ENCODE peak calls at places on chromosome 7, in four cellular contexts. C is IMR-90, J is H9, R is H1. D is an unnamed sample.

GRCh38 chr7:48280100-48280499 is 108.8 kb downstream of the ABCA13 start:
- DNase-seq in C (peak), J (no peak), R (no peak), D (no peak)

GRCh38 chr7:134710511-134710853 is 63.8 kb downstream of the BPGM start:
- DNase-seq in C (no peak), J (no peak), R (no peak), D (no peak)

GRCh38 chr7:116546054-116546453 is 21.2 kb downstream of the CAV1 start:
- DNase-seq in C (no peak), J (no peak), R (no peak), D (no peak)

GRCh38 chr7:142939226-142939910 is at the start of gene LLCFC1:
- DNase-seq in C (no peak), J (peak), R (peak), D (peak)

GRCh38 chr7:155803418-155804376 is 8.6 kb downstream of the SHH start:
- DNase-seq in C (no peak), J (peak), R (no peak), D (peak)

GRCh38 chr7:91267558-91267955 is 3.3 kb downstream of the FZD1 start:
- DNase-seq in C (peak), J (no peak), R (no peak), D (peak)

GRCh38 chr7:44213872-44214595 is 13.3 kb downstream of the YKT6 start:
- DNase-seq in C (peak), J (peak), R (peak), D (peak)

GRCh38 chr7:45180084-45180986 is 22.7 kb downstream of the RAMP3 start:
- DNase-seq in C (no peak), J (peak), R (no peak), D (no peak)

GRCh38 chr7:29332027-29332806 is 137.6 kb downstream of the CHN2 start:
- DNase-seq in C (no peak), J (no peak), R (no peak), D (no peak)

GRCh38 chr7:142885311-142886230 is at the start of gene TRPV6:
- DNase-seq in C (no peak), J (peak), R (peak), D (peak)

GRCh38 chr7:584122-584465 is 64.4 kb upstream of the PDGFA start:
- DNase-seq in C (no peak), J (no peak), R (no peak), D (no peak)

GRCh38 chr7:98091061-98091460 is 15.6 kb upstream of the LMTK2 start:
- DNase-seq in C (peak), J (no peak), R (no peak), D (no peak)

GRCh38 chr7:101681170-101682007 is 52.3 kb upstream of the MYL10 start:
- DNase-seq in C (peak), J (no peak), R (no peak), D (peak)

GRCh38 chr7:90931996-90932912 is 332.0 kb upstream of the FZD1 start:
- DNase-seq in C (no peak), J (no peak), R (no peak), D (no peak)

GRCh38 chr7:157444011-157444842 is 107.4 kb downstream of the DNAJB6 start:
- DNase-seq in C (no peak), J (no peak), R (no peak), D (no peak)

GRCh38 chr7:3243680-3244079 is 57.4 kb upstream of the SDK1 start:
- DNase-seq in C (no peak), J (no peak), R (no peak), D (no peak)

GRCh38 chr7:149714910-149715471 is 58.4 kb downstream of the ZNF467 start:
- DNase-seq in C (peak), J (no peak), R (no peak), D (no peak)

GRCh38 chr7:36115448-36116321 is 37.4 kb upstream of the EEPD1 start:
- DNase-seq in C (peak), J (no peak), R (no peak), D (no peak)

GRCh38 chr7:98681951-98682350 is 64.9 kb downstream of the NPTX2 start:
- DNase-seq in C (no peak), J (no peak), R (no peak), D (no peak)

GRCh38 chr7:90669002-90669401 is 72.9 kb downstream of the CDK14 start:
- DNase-seq in C (no peak), J (no peak), R (no peak), D (no peak)

GRCh38 chr7:55548295-55548731 is 24.0 kb downstream of the VOPP1 start:
- DNase-seq in C (no peak), J (no peak), R (no peak), D (no peak)

GRCh38 chr7:127803626-127804025 is 151.6 kb downstream of the SND1 start:
- DNase-seq in C (peak), J (no peak), R (no peak), D (no peak)

GRCh38 chr7:80643336-80643925 is 5.0 kb downstream of the CD36 start:
- DNase-seq in C (peak), J (no peak), R (no peak), D (no peak)

GRCh38 chr7:24979470-24979862 is 512 bp downstream of the OSBPL3 start:
- DNase-seq in C (peak), J (no peak), R (peak), D (peak)

GRCh38 chr7:135499818-135500217 is 10.1 kb downstream of the CNOT4 start:
- DNase-seq in C (no peak), J (no peak), R (no peak), D (no peak)

GRCh38 chr7:137882261-137882668 is 35.5 kb upstream of the DGKI start:
- DNase-seq in C (peak), J (no peak), R (no peak), D (peak)

GRCh38 chr7:4650471-4651047 is 31.5 kb upstream of the FOXK1 start:
- DNase-seq in C (peak), J (peak), R (no peak), D (peak)

GRCh38 chr7:37349979-37350590 is 98.6 kb downstream of the ELMO1 start:
- DNase-seq in C (no peak), J (no peak), R (no peak), D (no peak)

GRCh38 chr7:6160191-6160623 is 112.2 kb downstream of the CYTH3 start:
- DNase-seq in C (peak), J (peak), R (no peak), D (peak)

GRCh38 chr7:136857573-136857972 is 10.9 kb upstream of the CHRM2 start:
- DNase-seq in C (peak), J (no peak), R (no peak), D (peak)

GRCh38 chr7:157668884-157669767 is 332.3 kb downstream of the DNAJB6 start:
- DNase-seq in C (no peak), J (no peak), R (no peak), D (no peak)

GRCh38 chr7:139745330-139746143 is 32.3 kb downstream of the HIPK2 start:
- DNase-seq in C (no peak), J (no peak), R (no peak), D (peak)

GRCh38 chr7:71414490-71414889 is 282.5 kb downstream of the GALNT17 start:
- DNase-seq in C (no peak), J (no peak), R (no peak), D (no peak)

GRCh38 chr7:106234425-106234824 is 50.4 kb downstream of the NAMPT start:
- DNase-seq in C (no peak), J (no peak), R (no peak), D (no peak)

GRCh38 chr7:135317676-135318326 is 84.2 kb downstream of the STRA8 start:
- DNase-seq in C (no peak), J (no peak), R (no peak), D (no peak)

GRCh38 chr7:18356195-18356645 is 139.3 kb upstream of the HDAC9 start:
- DNase-seq in C (peak), J (no peak), R (no peak), D (peak)

GRCh38 chr7:137411446-137411845 is 67.9 kb upstream of the PTN start:
- DNase-seq in C (no peak), J (no peak), R (no peak), D (no peak)

GRCh38 chr7:4042402-4042801 is 639.7 kb upstream of the FOXK1 start:
- DNase-seq in C (no peak), J (no peak), R (no peak), D (no peak)

GRCh38 chr7:158054611-158055010 is 533.0 kb downstream of the PTPRN2 start:
- DNase-seq in C (no peak), J (no peak), R (no peak), D (no peak)

DNA sequence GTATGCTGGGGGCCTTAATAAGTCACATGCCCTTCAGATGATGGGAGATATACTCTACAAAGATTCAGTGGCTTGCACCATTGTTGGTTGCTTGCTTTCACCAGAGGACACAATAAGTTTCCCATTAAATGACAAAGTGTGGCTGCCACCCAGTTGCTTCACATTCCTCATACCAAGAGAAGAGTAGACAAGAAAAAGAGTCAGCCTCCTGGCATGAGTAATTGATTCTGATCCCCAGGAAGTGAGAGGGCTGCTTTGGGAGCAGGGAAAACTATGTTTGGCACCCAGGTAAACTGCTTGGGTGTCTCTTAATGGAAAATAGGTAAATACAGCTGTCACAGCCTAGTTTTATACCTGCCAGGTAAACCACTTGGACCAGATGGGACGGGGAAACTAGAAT is 66.7 kb upstream of the IL6 start:
- DNase-seq in C (no peak), J (no peak), R (no peak), D (no peak)
- H4K5ac ChIP-seq in C (no peak), J (no peak), R (no peak), D (no peak)

DNA sequence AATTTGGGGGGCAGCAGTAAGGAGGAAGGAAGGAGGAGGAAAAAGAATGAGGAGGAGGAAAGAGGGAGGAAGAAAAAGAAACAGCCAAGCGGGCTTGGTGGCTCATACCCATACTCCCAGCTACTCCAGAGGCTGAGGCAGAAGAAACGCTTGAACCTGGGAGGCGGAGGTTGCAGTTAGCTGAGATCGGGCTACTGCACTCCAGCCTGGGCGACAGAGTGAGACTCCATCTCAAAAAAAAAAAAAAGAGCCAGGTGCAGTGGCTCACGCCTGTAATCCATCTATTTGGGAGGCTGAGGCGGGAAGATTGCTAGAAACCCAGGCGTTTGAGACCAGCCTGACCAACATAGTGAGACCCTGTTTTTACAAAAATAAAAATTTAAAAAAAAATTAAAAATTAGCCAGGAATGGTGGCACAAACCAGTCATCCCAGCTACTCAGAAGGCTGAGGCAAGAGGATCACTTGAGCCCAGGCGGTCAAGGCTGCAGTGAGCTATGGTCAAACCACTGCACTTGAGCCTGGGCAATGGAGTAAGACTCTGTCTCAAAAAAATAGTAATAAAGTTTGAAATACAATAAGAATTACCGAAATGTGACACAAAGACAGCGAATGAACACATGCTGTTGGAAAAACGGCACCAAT is 14.1 kb upstream of the CRCP start:
- DNase-seq in C (no peak), J (no peak), R (no peak), D (no peak)
- H3K18ac ChIP-seq in C (no peak), J (no peak), R (no peak), D (peak)

GRCh38 chr7:1747004-1747801 is 77.1 kb downstream of the ELFN1 start:
- DNase-seq in C (no peak), J (no peak), R (no peak), D (no peak)

GRCh38 chr7:1748774-1749173 is 78.7 kb downstream of the ELFN1 start:
- DNase-seq in C (no peak), J (no peak), R (no peak), D (no peak)

GRCh38 chr7:1746491-1746975 is 76.5 kb downstream of the ELFN1 start:
- DNase-seq in C (no peak), J (no peak), R (no peak), D (no peak)

GRCh38 chr7:1749351-1749863 is 79.3 kb downstream of the ELFN1 start:
- DNase-seq in C (no peak), J (no peak), R (no peak), D (no peak)

DNA sequence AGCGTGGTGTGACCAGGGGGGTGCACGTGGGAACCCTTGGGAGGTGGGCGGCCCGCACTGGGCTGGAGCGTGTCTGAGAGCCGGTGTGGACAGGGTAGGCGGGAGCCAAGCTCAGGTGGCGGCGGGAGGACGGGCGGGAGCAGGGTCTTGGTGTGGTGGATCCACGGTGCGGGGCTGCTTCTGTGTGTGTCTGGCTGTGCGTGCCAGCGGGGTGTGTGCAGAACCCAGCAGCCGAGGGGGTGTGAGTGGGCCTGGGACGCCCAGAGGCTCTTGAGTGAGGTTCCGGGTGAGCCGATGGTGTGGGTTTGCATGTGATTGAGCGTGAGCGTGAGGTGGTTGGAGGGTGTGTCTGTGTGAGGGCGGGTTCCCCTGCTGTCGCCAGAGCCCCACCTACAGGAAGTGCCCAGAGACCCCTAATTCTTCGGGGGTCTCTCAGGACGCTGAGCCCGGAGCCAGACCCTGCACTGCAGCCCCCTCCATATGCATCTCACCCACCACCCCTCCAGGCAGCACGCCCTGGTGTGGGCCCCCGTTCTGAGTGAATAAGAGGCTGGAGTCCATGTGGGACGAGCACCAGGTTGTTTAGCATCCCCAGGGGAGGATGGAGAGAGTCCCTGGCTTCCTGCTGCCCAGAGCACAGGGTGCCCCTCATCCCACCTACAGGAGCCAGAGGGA is 78.1 kb downstream of the ELFN1 start:
- DNase-seq in C (no peak), J (no peak), R (no peak), D (no peak)
- H4K5ac ChIP-seq in C (no peak), J (no peak), R (no peak), D (no peak)

DNA sequence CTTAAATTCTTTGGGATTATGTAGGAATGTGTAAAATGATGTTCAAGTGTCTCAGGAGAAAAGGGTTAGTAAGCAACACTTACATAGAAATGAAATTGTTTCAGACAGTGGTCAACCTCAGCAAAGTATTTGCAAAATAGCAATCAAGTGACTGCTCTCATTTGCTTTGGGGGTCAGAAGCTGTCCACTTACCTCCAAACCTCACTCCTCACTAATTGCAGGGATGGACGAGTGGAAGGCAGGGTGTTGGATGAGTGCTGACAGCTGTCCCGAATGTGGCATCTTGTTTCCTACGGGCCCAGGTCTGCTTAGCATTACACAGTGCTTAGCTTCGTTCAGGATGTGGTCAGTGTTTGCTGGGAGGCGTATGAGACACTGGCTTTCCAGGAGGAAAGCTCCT is 437.0 kb downstream of the SUGCT start:
- DNase-seq in C (peak), J (no peak), R (no peak), D (peak)
- H3K18ac ChIP-seq in C (no peak), J (no peak), R (no peak), D (no peak)

D was measured in mesendoderm.